ENCODE peak calls at places on chromosomes 6 and 20, in seven cellular contexts. S is SK-N-SH, W is heart right ventricle, B is transverse colon, Q is stomach, X is A673, Z is body of pancreas. K is an unnamed sample.
A peak's percentile ranks its signal among the peaks of the same experiment; 100 is the strongest.

GRCh38 chr6:36139431-36139830 is 9.1 kb downstream of the MAPK13 start:
- DNase-seq in Q (no peak), W (no peak), B (no peak), S (peak; percentile 79), Z (no peak), X (peak; percentile 36), K (no peak)

GRCh38 chr6:130215526-130215925 is 7.2 kb downstream of the SAMD3 start:
- DNase-seq in S (no peak), X (no peak), W (no peak), B (no peak), Q (no peak), Z (no peak), K (no peak)

GRCh38 chr20:14198416-14198815 is 139.0 kb downstream of the FLRT3 start:
- DNase-seq in X (no peak), W (no peak), Q (no peak), Z (no peak), B (no peak), S (no peak), K (no peak)

GRCh38 chr20:37501940-37502339 is 19.1 kb upstream of the NNAT start:
- DNase-seq in W (no peak), X (no peak), Z (no peak), B (no peak), S (no peak), Q (no peak), K (peak; percentile 77)

GRCh38 chr6:109523478-109523877 is 40.5 kb upstream of the ZBTB24 start:
- DNase-seq in B (no peak), X (no peak), Z (no peak), Q (no peak), W (no peak), S (no peak), K (no peak)

GRCh38 chr20:25129908-25130307 is 48.0 kb upstream of the VSX1 start:
- DNase-seq in X (no peak), Q (no peak), W (no peak), S (no peak), B (no peak), Z (no peak), K (no peak)

GRCh38 chr20:46255440-46256104 is 52.7 kb downstream of the CDH22 start:
- DNase-seq in W (peak; percentile 71), B (peak; percentile 87), S (peak; percentile 68), Q (peak; percentile 93), Z (peak; percentile 91), X (peak; percentile 34), K (peak; percentile 99)

GRCh38 chr6:90403489-90404381 is 107.1 kb upstream of the BACH2 start:
- DNase-seq in W (no peak), Z (no peak), Q (no peak), S (peak; percentile 73), B (no peak), X (peak; percentile 66), K (no peak)

GRCh38 chr20:13671500-13672288 is 33.0 kb upstream of the TASP1 start:
- DNase-seq in W (peak; percentile 45), X (peak; percentile 49), B (no peak), Q (no peak), Z (no peak), S (no peak), K (no peak)

GRCh38 chr20:30286157-30286556 is 971.3 kb upstream of the DEFB115 start:
- DNase-seq in B (no peak), W (no peak), S (no peak), X (no peak), Z (peak; percentile 49), Q (peak; percentile 40), K (peak; percentile 83)
- TF ChIP-seq CTCF in B (no peak), W (no peak), S (no peak), X (no peak), Z (peak; percentile 50), Q (no peak), K (peak; percentile 17)

GRCh38 chr6:53582963-53583362 is 38.1 kb upstream of the GCLC start:
- DNase-seq in Q (no peak), W (no peak), B (no peak), Z (no peak), X (no peak), S (no peak), K (no peak)
- H3K4me1 ChIP-seq in Q (no peaks in the 10 kb centered on the region), W (no peaks in the 10 kb centered on the region), B (peaks cover 19% of the 10 kb centered on the region), Z (no peaks in the 10 kb centered on the region), X (peaks cover 3% of the 10 kb centered on the region), S (no peaks in the 10 kb centered on the region), K (no peaks in the 10 kb centered on the region)

GRCh38 chr6:120405947-120406346 is 928.3 kb downstream of the TBC1D32 start:
- DNase-seq in W (no peak), B (no peak), X (peak; percentile 43), Q (no peak), S (no peak), Z (no peak), K (no peak)
- TF ChIP-seq CTCF in W (no peak), B (no peak), X (peak; percentile 51), Q (no peak), S (peak; percentile 40), Z (no peak), K (peak; percentile 25)

GRCh38 chr6:34239240-34239825 is 2.7 kb downstream of the HMGA1 start:
- DNase-seq in X (no peak), Z (no peak), S (no peak), Q (no peak), W (no peak), B (no peak), K (peak; percentile 9)
- H3K4me1 ChIP-seq in X (peaks cover 26% of the 10 kb centered on the region), Z (peaks cover 30% of the 10 kb centered on the region), S (peaks cover 44% of the 10 kb centered on the region), Q (peaks cover 64% of the 10 kb centered on the region), W (peaks cover 33% of the 10 kb centered on the region), B (peaks cover 43% of the 10 kb centered on the region), K (peaks cover 58% of the 10 kb centered on the region)

DNA sequence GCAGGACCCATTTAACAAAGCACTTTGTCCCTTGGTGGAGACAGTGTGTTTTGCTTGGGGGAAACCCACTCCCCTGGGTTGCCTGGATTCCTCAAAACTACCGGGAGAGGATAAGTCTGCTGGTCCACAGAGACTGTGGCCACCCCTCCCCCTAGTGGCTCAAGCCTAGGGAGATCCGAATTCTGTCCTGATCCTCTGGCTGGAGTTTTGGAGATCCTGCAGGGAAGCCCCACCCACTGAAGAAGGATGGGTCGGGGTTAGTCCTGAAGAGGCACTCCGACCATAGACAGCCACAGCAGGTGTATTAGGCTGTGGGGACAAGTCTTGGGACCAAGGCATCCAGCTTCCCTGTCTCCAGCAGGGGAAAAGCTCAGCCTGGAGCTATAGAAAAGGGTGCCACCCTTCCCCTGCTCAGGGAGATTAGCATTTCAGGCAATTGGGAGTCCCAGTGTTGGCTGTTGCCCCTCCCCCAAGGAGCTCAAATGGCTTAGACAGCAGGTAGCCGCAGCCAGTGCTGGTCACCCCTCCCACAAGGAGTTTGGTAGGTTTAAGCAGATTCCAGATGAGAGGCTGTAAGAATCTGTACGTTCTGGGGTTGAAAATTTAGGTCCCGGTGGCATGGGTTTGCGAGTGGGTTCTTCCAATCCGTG is 750.0 kb downstream of the TBC1D32 start:
- DNase-seq in S (no peak), B (no peak), X (no peak), Q (no peak), Z (no peak), W (no peak), K (no peak)
- TF ChIP-seq CTCF in S (no peak), B (no peak), X (no peak), Q (no peak), Z (no peak), W (no peak), K (no peak)

GRCh38 chr6:52517502-52518278 is 59.2 kb downstream of the TRAM2 start:
- DNase-seq in B (peak; percentile 76), X (peak; percentile 87), Z (peak; percentile 66), S (peak; percentile 85), W (peak; percentile 91), Q (peak; percentile 73), K (peak; percentile 90)

GRCh38 chr6:52514514-52514913 is 62.3 kb downstream of the TRAM2 start:
- DNase-seq in S (no peak), W (no peak), Z (no peak), X (peak; percentile 34), B (no peak), Q (no peak), K (no peak)

GRCh38 chr6:52516943-52517342 is 59.9 kb downstream of the TRAM2 start:
- DNase-seq in Z (no peak), S (no peak), W (no peak), X (no peak), B (no peak), Q (no peak), K (no peak)

GRCh38 chr6:52515219-52515960 is 61.5 kb downstream of the TRAM2 start:
- DNase-seq in B (no peak), W (no peak), Q (no peak), X (no peak), Z (no peak), S (no peak), K (no peak)

GRCh38 chr6:52516269-52516668 is 60.6 kb downstream of the TRAM2 start:
- DNase-seq in W (no peak), Q (no peak), Z (no peak), X (no peak), S (no peak), B (no peak), K (no peak)
- H3K4me1 ChIP-seq in W (peaks cover 58% of the 10 kb centered on the region), Q (peaks cover 83% of the 10 kb centered on the region), Z (peaks cover 11% of the 10 kb centered on the region), X (peaks cover 11% of the 10 kb centered on the region), S (peaks cover 46% of the 10 kb centered on the region), B (peaks cover 31% of the 10 kb centered on the region), K (peaks cover 63% of the 10 kb centered on the region)

GRCh38 chr6:150924808-150925654 is 59.5 kb downstream of the MTHFD1L start:
- DNase-seq in W (no peak), Q (no peak), S (no peak), X (no peak), Z (no peak), B (no peak), K (no peak)
- TF ChIP-seq CTCF in W (no peak), Q (no peak), S (no peak), X (no peak), Z (no peak), B (no peak), K (no peak)

DNA sequence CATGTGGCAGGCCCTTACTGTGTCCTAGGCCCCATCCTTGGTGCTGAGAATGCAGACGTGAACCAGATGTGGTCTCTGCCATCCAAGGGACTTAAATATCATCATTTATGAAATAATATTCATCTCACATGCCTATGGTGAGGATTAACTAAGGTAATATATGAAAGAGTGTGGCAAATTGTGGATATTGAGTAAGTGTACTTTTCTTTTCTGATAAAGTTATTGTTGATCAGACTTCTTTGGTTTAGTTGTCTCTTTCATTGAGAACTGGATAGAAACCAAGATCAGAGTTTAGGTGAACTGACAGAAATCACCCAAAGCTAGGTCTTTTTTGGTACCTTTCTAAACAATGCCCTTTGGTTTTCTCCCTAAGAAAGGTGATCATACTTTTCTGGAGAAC is 5.0 kb downstream of the CHMP4B start:
- DNase-seq in Z (no peak), B (no peak), W (no peak), X (no peak), Q (no peak), S (no peak), K (no peak)
- H3K4me1 ChIP-seq in Z (peaks cover 61% of the 10 kb centered on the region), B (peaks cover 84% of the 10 kb centered on the region), W (peaks cover 85% of the 10 kb centered on the region), X (peaks cover 8% of the 10 kb centered on the region), Q (peaks cover 92% of the 10 kb centered on the region), S (peaks cover 7% of the 10 kb centered on the region), K (peaks cover 7% of the 10 kb centered on the region)